ENCODE peak calls at places on chromosome 2, in seven cellular contexts. One of them, this sample, is unnamed.

GRCh38 chr2:53129851-53130250 is 637.8 kb upstream of the CHAC2 start:
- DNase-seq in tibial nerve: no peak
- DNase-seq in GM12864: no peak
- DNase-seq in nucleus accumbens: no peak
- DNase-seq in activated CD4-positive, alpha-beta T cell treated with anti-CD3 and anti-CD28 coated beads for 36 hours: no peak
- DNase-seq in astrocyte of the spinal cord: peak
- DNase-seq in HS-27A: peak
- DNase-seq in this sample: no peak

GRCh38 chr2:18247282-18248110 is 313.0 kb downstream of the RDH14 start:
- DNase-seq in tibial nerve: no peak
- DNase-seq in GM12864: no peak
- DNase-seq in nucleus accumbens: no peak
- DNase-seq in activated CD4-positive, alpha-beta T cell treated with anti-CD3 and anti-CD28 coated beads for 36 hours: no peak
- DNase-seq in astrocyte of the spinal cord: no peak
- DNase-seq in HS-27A: no peak
- DNase-seq in this sample: no peak

GRCh38 chr2:74292752-74293151 is 50.5 kb downstream of the SLC4A5 start:
- DNase-seq in tibial nerve: no peak
- DNase-seq in GM12864: no peak
- DNase-seq in nucleus accumbens: no peak
- DNase-seq in activated CD4-positive, alpha-beta T cell treated with anti-CD3 and anti-CD28 coated beads for 36 hours: no peak
- DNase-seq in astrocyte of the spinal cord: peak
- DNase-seq in HS-27A: no peak
- DNase-seq in this sample: no peak

GRCh38 chr2:45591073-45591472 is 20.0 kb downstream of the SRBD1 start:
- DNase-seq in tibial nerve: no peak
- DNase-seq in GM12864: no peak
- DNase-seq in nucleus accumbens: no peak
- DNase-seq in activated CD4-positive, alpha-beta T cell treated with anti-CD3 and anti-CD28 coated beads for 36 hours: no peak
- DNase-seq in astrocyte of the spinal cord: no peak
- DNase-seq in HS-27A: no peak
- DNase-seq in this sample: no peak

GRCh38 chr2:23464156-23464555 is 79.2 kb downstream of the KLHL29 start:
- DNase-seq in tibial nerve: no peak
- DNase-seq in GM12864: no peak
- DNase-seq in nucleus accumbens: no peak
- DNase-seq in activated CD4-positive, alpha-beta T cell treated with anti-CD3 and anti-CD28 coated beads for 36 hours: no peak
- DNase-seq in astrocyte of the spinal cord: no peak
- DNase-seq in HS-27A: no peak
- DNase-seq in this sample: no peak

GRCh38 chr2:64617631-64618151 is 36.0 kb downstream of the SERTAD2 start:
- DNase-seq in tibial nerve: no peak
- DNase-seq in GM12864: no peak
- DNase-seq in nucleus accumbens: no peak
- DNase-seq in activated CD4-positive, alpha-beta T cell treated with anti-CD3 and anti-CD28 coated beads for 36 hours: no peak
- DNase-seq in astrocyte of the spinal cord: no peak
- DNase-seq in HS-27A: no peak
- DNase-seq in this sample: no peak

GRCh38 chr2:85887566-85888019 is 1.2 kb downstream of the ST3GAL5 start:
- DNase-seq in tibial nerve: peak
- DNase-seq in GM12864: no peak
- DNase-seq in nucleus accumbens: peak
- DNase-seq in activated CD4-positive, alpha-beta T cell treated with anti-CD3 and anti-CD28 coated beads for 36 hours: peak
- DNase-seq in astrocyte of the spinal cord: peak
- DNase-seq in HS-27A: no peak
- DNase-seq in this sample: peak

GRCh38 chr2:151887164-151887563 is 58.9 kb upstream of the ARL5A start:
- DNase-seq in tibial nerve: no peak
- DNase-seq in GM12864: no peak
- DNase-seq in nucleus accumbens: no peak
- DNase-seq in activated CD4-positive, alpha-beta T cell treated with anti-CD3 and anti-CD28 coated beads for 36 hours: no peak
- DNase-seq in astrocyte of the spinal cord: no peak
- DNase-seq in HS-27A: no peak
- DNase-seq in this sample: no peak

GRCh38 chr2:28583899-28584553 is 88.2 kb downstream of the PLB1 start:
- DNase-seq in tibial nerve: peak
- DNase-seq in GM12864: no peak
- DNase-seq in nucleus accumbens: peak
- DNase-seq in activated CD4-positive, alpha-beta T cell treated with anti-CD3 and anti-CD28 coated beads for 36 hours: peak
- DNase-seq in astrocyte of the spinal cord: peak
- DNase-seq in HS-27A: peak
- DNase-seq in this sample: peak

GRCh38 chr2:134310450-134311079 is 56.7 kb downstream of the MGAT5 start:
- DNase-seq in tibial nerve: no peak
- DNase-seq in GM12864: no peak
- DNase-seq in nucleus accumbens: no peak
- DNase-seq in activated CD4-positive, alpha-beta T cell treated with anti-CD3 and anti-CD28 coated beads for 36 hours: no peak
- DNase-seq in astrocyte of the spinal cord: no peak
- DNase-seq in HS-27A: no peak
- DNase-seq in this sample: no peak

GRCh38 chr2:111250448-111251030 is 129.8 kb downstream of the BCL2L11 start:
- DNase-seq in tibial nerve: no peak
- DNase-seq in GM12864: no peak
- DNase-seq in nucleus accumbens: no peak
- DNase-seq in activated CD4-positive, alpha-beta T cell treated with anti-CD3 and anti-CD28 coated beads for 36 hours: no peak
- DNase-seq in astrocyte of the spinal cord: no peak
- DNase-seq in HS-27A: no peak
- DNase-seq in this sample: no peak

GRCh38 chr2:231524477-231525247 is 5.6 kb downstream of the NMUR1 start:
- DNase-seq in tibial nerve: no peak
- DNase-seq in GM12864: no peak
- DNase-seq in nucleus accumbens: no peak
- DNase-seq in activated CD4-positive, alpha-beta T cell treated with anti-CD3 and anti-CD28 coated beads for 36 hours: no peak
- DNase-seq in astrocyte of the spinal cord: no peak
- DNase-seq in HS-27A: no peak
- DNase-seq in this sample: no peak

This sample was measured in occipital lobe.